ENCODE peak calls at places on chromosomes 11 and 22, in five cellular contexts. N is LNCaP clone FGC; A is CD8-positive, alpha-beta T cell; B is esophagus squamous epithelium; D is astrocyte of the cerebellum. L is an unnamed sample.

GRCh38 chr22:21726650-21727049 is 8.9 kb downstream of the YPEL1 start:
- DNase-seq in B (no peak), N (no peak), A (no peak), D (no peak), L (peak; percentile 69)

GRCh38 chr22:42664976-42665831 is 16.0 kb upstream of the CYB5R3 start:
- DNase-seq in N (no peak), D (no peak), A (no peak), B (no peak), L (peak; percentile 86)

GRCh38 chr11:35484435-35484834 is 41.0 kb downstream of the PAMR1 start:
- DNase-seq in B (no peak), A (no peak), N (no peak), D (no peak), L (no peak)

GRCh38 chr11:106917973-106918372 is 100.3 kb downstream of the GUCY1A2 start:
- DNase-seq in D (no peak), B (no peak), A (no peak), N (no peak), L (peak; percentile 13)

GRCh38 chr11:8291421-8292350 is 28.0 kb upstream of the LMO1 start:
- DNase-seq in B (no peak), A (no peak), D (no peak), N (no peak), L (no peak)

GRCh38 chr11:19253817-19254216 is 13.1 kb upstream of the E2F8 start:
- DNase-seq in N (no peak), A (no peak), D (no peak), B (no peak), L (no peak)

GRCh38 chr22:27019827-27020226 is 362.4 kb downstream of the MIAT start:
- DNase-seq in D (no peak), A (no peak), B (no peak), N (no peak), L (no peak)

GRCh38 chr11:44754876-44755552 is 28.3 kb downstream of the TSPAN18 start:
- DNase-seq in N (no peak), B (no peak), D (no peak), A (no peak), L (no peak)

GRCh38 chr22:19619144-19620009 is 94.9 kb upstream of the SEPTIN5 start:
- DNase-seq in A (no peak), N (no peak), D (no peak), B (no peak), L (peak; percentile 83)

GRCh38 chr11:30091728-30092127 is 74.9 kb upstream of the KCNA4 start:
- DNase-seq in D (no peak), B (no peak), N (no peak), A (no peak), L (no peak)

GRCh38 chr22:26805131-26805530 is 147.7 kb downstream of the MIAT start:
- DNase-seq in B (no peak), D (peak; percentile 31), N (no peak), A (no peak), L (no peak)

GRCh38 chr22:40975346-40975745 is 24.2 kb downstream of the RBX1 start:
- DNase-seq in B (no peak), D (no peak), N (no peak), A (no peak), L (no peak)

GRCh38 chr11:11540157-11540556 is 81.6 kb downstream of the GALNT18 start:
- DNase-seq in N (no peak), D (no peak), A (no peak), B (no peak), L (no peak)

GRCh38 chr22:21816787-21817496 is 50.5 kb downstream of the MAPK1 start:
- DNase-seq in N (no peak), A (no peak), B (no peak), D (peak; percentile 86), L (peak; percentile 82)

GRCh38 chr11:1936072-1936780 is 10.9 kb upstream of the MRPL23 start:
- DNase-seq in B (no peak), A (no peak), N (no peak), D (no peak), L (no peak)

GRCh38 chr11:35009191-35009940 is 92.9 kb downstream of the PDHX start:
- DNase-seq in D (peak; percentile 91), N (no peak), B (no peak), A (no peak), L (no peak)

GRCh38 chr11:9037963-9038362 is 34.2 kb upstream of the NRIP3 start:
- DNase-seq in A (no peak), N (no peak), B (no peak), D (no peak), L (no peak)

GRCh38 chr22:33823552-33823951 is 96.7 kb downstream of the LARGE1 start:
- DNase-seq in B (no peak), N (no peak), A (no peak), D (no peak), L (no peak)

GRCh38 chr22:42887523-42888507 is 30.7 kb upstream of the ARFGAP3 start:
- DNase-seq in A (no peak), D (no peak), N (no peak), B (no peak), L (no peak)

GRCh38 chr11:67544591-67545242 is 21.5 kb upstream of the CABP2 start:
- DNase-seq in N (no peak), D (no peak), A (no peak), B (no peak), L (no peak)

GRCh38 chr22:21624120-21624879 is 5.5 kb downstream of the YDJC start:
- DNase-seq in N (peak; percentile 32), B (no peak), A (no peak), D (no peak), L (no peak)

GRCh38 chr22:38305481-38306448 is 11.5 kb downstream of the CSNK1E start:
- DNase-seq in D (no peak), A (no peak), N (no peak), B (no peak), L (peak; percentile 95)

GRCh38 chr11:74185695-74186094 is 14.6 kb downstream of the PPME1 start:
- DNase-seq in A (no peak), D (no peak), N (no peak), B (no peak), L (no peak)

GRCh38 chr11:121864660-121865059 is 251.4 kb downstream of the BLID start:
- DNase-seq in N (no peak), D (no peak), A (no peak), B (no peak), L (no peak)

GRCh38 chr11:61170566-61170965 is 9.3 kb upstream of the VPS37C start:
- DNase-seq in B (no peak), N (no peak), A (no peak), D (no peak), L (no peak)

GRCh38 chr11:119125849-119126248 is 4.5 kb downstream of the HINFP start:
- DNase-seq in N (no peak), A (no peak), D (no peak), B (no peak), L (no peak)
- H3K4me3 ChIP-seq in N (no peak overlapping the region), A (no peak overlapping the region), D (no peak overlapping the region), B (no peak overlapping the region), L (no peak overlapping the region)

GRCh38 chr22:50246242-50247175 is 1.7 kb upstream of the TUBGCP6 start:
- DNase-seq in N (no peak), B (no peak), A (no peak), D (no peak), L (no peak)
- TF ChIP-seq CTCF in N (no peak), B (peak; percentile 40), A (no peak), D (no peak), L (no peak)

DNA sequence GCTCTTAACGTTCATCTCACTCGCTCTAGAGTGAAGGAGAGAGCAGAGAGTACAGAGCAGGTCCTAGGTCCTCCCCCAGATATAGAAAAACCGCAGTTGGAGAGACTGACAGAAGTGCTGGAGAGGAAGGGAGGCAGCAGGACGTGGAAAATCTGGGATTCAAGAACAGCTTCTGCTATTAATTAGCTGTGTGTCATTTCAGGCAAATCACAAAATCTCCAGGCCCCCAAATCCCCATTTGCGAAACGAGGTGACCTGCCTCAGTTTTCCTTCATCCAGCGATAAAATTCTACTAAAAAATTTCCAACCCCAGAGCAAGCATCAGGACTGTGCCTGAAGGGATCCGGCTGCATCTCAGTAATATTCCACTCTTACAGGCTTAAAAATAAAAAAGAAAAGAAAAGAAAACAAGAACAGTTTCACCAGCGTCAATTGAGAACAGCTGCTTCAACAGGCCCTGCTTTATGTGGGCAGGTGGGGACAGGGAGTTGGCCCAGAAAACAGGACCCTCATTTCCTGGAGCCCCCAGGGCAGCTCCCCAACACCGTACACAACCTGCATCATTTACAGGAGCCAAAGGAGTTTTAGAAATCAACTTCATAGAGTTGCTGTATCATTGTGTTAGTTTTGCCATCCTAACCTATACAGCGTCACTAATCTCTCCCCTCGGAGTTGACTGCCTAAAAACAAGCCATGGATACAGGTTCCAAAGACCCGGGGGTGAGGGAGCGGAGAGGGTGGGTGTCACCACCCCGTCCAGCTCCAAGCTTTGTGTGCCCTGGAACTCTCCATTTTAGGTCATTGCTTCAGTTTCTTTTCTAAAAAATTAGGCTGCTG is 2.3 kb upstream of the MALAT1 start:
- DNase-seq in D (no peak), N (no peak), A (no peak), B (no peak), L (peak; percentile 32)
- H3K4me3 ChIP-seq in D (peak overlapping the region; percentile 20), N (peak overlapping the region; percentile 34), A (peak overlapping the region; percentile 32), B (peak overlapping the region; percentile 81), L (peak overlapping the region; percentile 72)

DNA sequence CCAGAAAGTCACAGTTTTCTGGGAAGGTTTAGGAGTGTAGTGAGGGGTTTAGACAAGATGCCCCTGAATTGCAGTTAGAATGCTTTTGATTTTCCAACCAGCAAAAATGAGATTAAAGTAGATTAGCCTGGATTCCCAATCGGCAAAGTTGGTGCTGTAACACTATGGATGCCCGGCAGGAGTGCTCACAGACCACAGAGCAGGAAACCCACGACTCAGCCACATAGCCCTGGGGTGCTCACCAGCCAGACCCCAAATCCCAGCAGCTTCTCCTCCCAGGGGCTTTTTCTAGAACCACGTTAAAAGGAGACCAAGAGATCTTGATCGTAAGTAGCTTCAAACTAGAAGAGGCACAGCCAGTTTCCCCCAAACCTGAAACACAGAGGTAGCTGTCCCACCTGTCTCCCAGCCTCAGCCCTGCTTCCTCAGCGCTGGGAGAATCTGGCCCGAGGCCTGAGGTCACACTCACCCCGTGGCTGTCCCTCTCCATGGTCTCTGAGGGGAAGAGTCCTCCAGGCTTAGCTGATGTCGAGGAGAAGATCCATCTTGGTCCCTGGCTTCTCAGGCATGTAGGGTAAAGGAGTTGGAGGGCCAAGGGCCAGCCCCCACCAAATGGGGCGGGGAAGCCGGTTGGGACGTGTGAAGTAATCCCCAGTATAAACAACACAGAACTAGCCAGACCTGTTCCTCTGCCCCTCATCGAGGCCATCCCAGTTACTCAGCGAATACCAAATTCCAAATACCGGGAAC is at the start of gene TMPRSS13:
- DNase-seq in N (peak; percentile 69), A (no peak), D (no peak), B (no peak), L (no peak)
- TF ChIP-seq CTCF in N (no peak), A (no peak), D (no peak), B (peak; percentile 61), L (no peak)

DNA sequence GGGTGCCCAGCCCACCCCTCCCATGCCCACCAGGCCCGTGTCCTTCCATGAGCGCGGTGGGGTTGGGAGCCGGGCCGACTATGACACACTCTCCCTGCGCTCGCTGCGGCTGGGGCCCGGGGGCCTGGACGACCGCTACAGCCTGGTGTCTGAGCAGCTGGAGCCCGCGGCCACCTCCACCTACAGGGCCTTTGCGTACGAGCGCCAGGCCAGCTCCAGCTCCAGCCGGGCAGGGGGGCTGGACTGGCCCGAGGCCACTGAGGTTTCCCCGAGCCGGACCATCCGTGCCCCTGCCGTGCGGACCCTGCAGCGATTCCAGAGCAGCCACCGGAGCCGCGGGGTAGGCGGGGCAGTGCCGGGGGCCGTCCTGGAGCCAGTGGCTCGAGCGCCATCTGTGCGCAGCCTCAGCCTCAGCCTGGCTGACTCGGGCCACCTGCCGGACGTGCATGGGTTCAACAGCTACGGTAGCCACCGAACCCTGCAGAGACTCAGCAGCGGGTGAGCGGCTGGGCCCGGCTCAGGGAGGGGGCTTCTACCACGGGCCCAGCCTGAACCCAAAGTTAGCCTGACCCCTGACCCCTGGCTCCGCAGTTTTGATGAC is 3.0 kb downstream of the PKP3 start:
- DNase-seq in B (no peak), A (no peak), N (no peak), D (peak; percentile 26), L (peak; percentile 81)
- H3K4me3 ChIP-seq in B (peak overlapping the region; percentile 65), A (peak overlapping the region; percentile 35), N (no peak overlapping the region), D (peak overlapping the region; percentile 32), L (peak overlapping the region; percentile 33)

GRCh38 chr11:70144262-70144661 is 58.8 kb upstream of the FADD start:
- DNase-seq in D (no peak), A (no peak), N (no peak), B (no peak), L (no peak)
- TF ChIP-seq CTCF in D (no peak), A (no peak), N (no peak), B (no peak), L (no peak)

L was measured in GM12865.